ENCODE peak calls at places on chromosomes 7 and 10, in eight cellular contexts. G is thyroid gland, O is tibial artery, U is PC-3, J is fibroblast of pulmonary artery, W is bronchial epithelial cell, D is upper lobe of left lung, N is LNCaP clone FGC. R is an unnamed sample.

GRCh38 chr10:29064665-29065064 is 224.2 kb upstream of the LYZL1 start:
- DNase-seq in G (no peak), O (no peak), U (peak), J (peak), W (peak), D (no peak), N (no peak), R (no peak)

GRCh38 chr10:24438800-24439199 is 229.9 kb downstream of the KIAA1217 start:
- DNase-seq in G (no peak), O (no peak), U (no peak), J (no peak), W (no peak), D (no peak), N (no peak), R (peak)

GRCh38 chr7:156780724-156781455 is 112.1 kb downstream of the LMBR1 start:
- DNase-seq in G (no peak), O (no peak), U (no peak), J (no peak), W (no peak), D (no peak), N (no peak), R (no peak)

GRCh38 chr10:88271736-88272135 is 311.4 kb downstream of the RNLS start:
- DNase-seq in G (no peak), O (no peak), U (no peak), J (peak), W (peak), D (no peak), N (no peak), R (no peak)

GRCh38 chr10:86443069-86443468 is 76.5 kb upstream of the GRID1 start:
- DNase-seq in G (no peak), O (no peak), U (no peak), J (peak), W (peak), D (no peak), N (no peak), R (peak)

GRCh38 chr10:6445671-6446278 is 134.3 kb downstream of the PRKCQ start:
- DNase-seq in G (peak), O (peak), U (peak), J (peak), W (peak), D (no peak), N (peak), R (peak)

GRCh38 chr10:61835069-61835908 is 66.2 kb upstream of the ARID5B start:
- DNase-seq in G (no peak), O (no peak), U (peak), J (peak), W (peak), D (no peak), N (peak), R (peak)

GRCh38 chr7:29588900-29589696 is 25.5 kb downstream of the PRR15 start:
- DNase-seq in G (peak), O (no peak), U (peak), J (peak), W (peak), D (no peak), N (no peak), R (peak)

GRCh38 chr10:97991875-97992274 is 38.5 kb downstream of the CRTAC1 start:
- DNase-seq in G (peak), O (no peak), U (peak), J (peak), W (peak), D (no peak), N (no peak), R (peak)

GRCh38 chr10:133009218-133009954 is 67.0 kb upstream of the CFAP46 start:
- DNase-seq in G (peak), O (peak), U (peak), J (no peak), W (no peak), D (peak), N (no peak), R (no peak)

GRCh38 chr10:59843733-59844132 is 62.6 kb downstream of the CCDC6 start:
- DNase-seq in G (no peak), O (no peak), U (no peak), J (no peak), W (no peak), D (no peak), N (no peak), R (no peak)

GRCh38 chr7:133364959-133365680 is 112.2 kb downstream of the EXOC4 start:
- DNase-seq in G (no peak), O (no peak), U (no peak), J (peak), W (peak), D (no peak), N (no peak), R (peak)

GRCh38 chr7:41416208-41416595 is 286.7 kb downstream of the INHBA start:
- DNase-seq in G (no peak), O (no peak), U (no peak), J (no peak), W (peak), D (no peak), N (no peak), R (no peak)
- TF ChIP-seq CTCF in G (no peak), O (no peak), U (no peak), J (no peak), W (no peak), D (no peak), N (no peak), R (no peak)

GRCh38 chr10:123154092-123154942 is at the start of gene BUB3:
- DNase-seq in G (peak), O (peak), U (peak), J (peak), W (peak), D (peak), N (peak), R (peak)

GRCh38 chr10:123156091-123156490 is 1.9 kb downstream of the BUB3 start:
- DNase-seq in G (no peak), O (no peak), U (peak), J (peak), W (peak), D (no peak), N (no peak), R (no peak)

GRCh38 chr10:123158682-123159081 is 4.5 kb downstream of the BUB3 start:
- DNase-seq in G (no peak), O (no peak), U (no peak), J (no peak), W (no peak), D (no peak), N (no peak), R (no peak)

GRCh38 chr10:123154943-123155505 is 822 bp downstream of the BUB3 start:
- DNase-seq in G (peak), O (no peak), U (peak), J (peak), W (peak), D (no peak), N (peak), R (peak)

GRCh38 chr10:123157210-123157609 is 3.0 kb downstream of the BUB3 start:
- DNase-seq in G (no peak), O (no peak), U (peak), J (peak), W (peak), D (no peak), N (no peak), R (no peak)
- H3K4me3 ChIP-seq in G (no peak), O (no peak), U (peak), J (no peak), W (no peak), D (no peak), N (no peak), R (no peak)

GRCh38 chr10:101066146-101066889 is 4.5 kb downstream of the KAZALD1 start:
- DNase-seq in G (peak), O (peak), U (peak), J (peak), W (peak), D (peak), N (peak), R (peak)

GRCh38 chr10:101064415-101065030 is 2.7 kb downstream of the KAZALD1 start:
- DNase-seq in G (no peak), O (no peak), U (no peak), J (no peak), W (no peak), D (peak), N (no peak), R (no peak)

GRCh38 chr10:101065479-101066145 is 3.8 kb downstream of the KAZALD1 start:
- DNase-seq in G (no peak), O (no peak), U (no peak), J (no peak), W (no peak), D (no peak), N (no peak), R (no peak)

GRCh38 chr10:101067356-101068083 is 5.7 kb downstream of the KAZALD1 start:
- DNase-seq in G (peak), O (peak), U (peak), J (peak), W (peak), D (peak), N (peak), R (peak)

GRCh38 chr10:101066890-101067355 is 5.1 kb downstream of the KAZALD1 start:
- DNase-seq in G (no peak), O (no peak), U (no peak), J (no peak), W (no peak), D (peak), N (no peak), R (no peak)
- TF ChIP-seq CTCF in G (no peak), O (no peak), U (no peak), J (no peak), W (no peak), D (no peak), N (no peak), R (no peak)

GRCh38 chr7:129146237-129146979 is 1.9 kb downstream of the TSPAN33 start:
- DNase-seq in G (no peak), O (no peak), U (no peak), J (no peak), W (no peak), D (no peak), N (no peak), R (no peak)
- H3K4me3 ChIP-seq in G (no peak), O (no peak), U (no peak), J (no peak), W (no peak), D (no peak), N (no peak), R (no peak)

GRCh38 chr7:119270045-119270464 is 1002.9 kb upstream of the KCND2 start:
- DNase-seq in G (peak), O (peak), U (peak), J (peak), W (peak), D (no peak), N (peak), R (peak)
- TF ChIP-seq CTCF in G (peak), O (peak), U (peak), J (peak), W (peak), D (peak), N (peak), R (peak)

DNA sequence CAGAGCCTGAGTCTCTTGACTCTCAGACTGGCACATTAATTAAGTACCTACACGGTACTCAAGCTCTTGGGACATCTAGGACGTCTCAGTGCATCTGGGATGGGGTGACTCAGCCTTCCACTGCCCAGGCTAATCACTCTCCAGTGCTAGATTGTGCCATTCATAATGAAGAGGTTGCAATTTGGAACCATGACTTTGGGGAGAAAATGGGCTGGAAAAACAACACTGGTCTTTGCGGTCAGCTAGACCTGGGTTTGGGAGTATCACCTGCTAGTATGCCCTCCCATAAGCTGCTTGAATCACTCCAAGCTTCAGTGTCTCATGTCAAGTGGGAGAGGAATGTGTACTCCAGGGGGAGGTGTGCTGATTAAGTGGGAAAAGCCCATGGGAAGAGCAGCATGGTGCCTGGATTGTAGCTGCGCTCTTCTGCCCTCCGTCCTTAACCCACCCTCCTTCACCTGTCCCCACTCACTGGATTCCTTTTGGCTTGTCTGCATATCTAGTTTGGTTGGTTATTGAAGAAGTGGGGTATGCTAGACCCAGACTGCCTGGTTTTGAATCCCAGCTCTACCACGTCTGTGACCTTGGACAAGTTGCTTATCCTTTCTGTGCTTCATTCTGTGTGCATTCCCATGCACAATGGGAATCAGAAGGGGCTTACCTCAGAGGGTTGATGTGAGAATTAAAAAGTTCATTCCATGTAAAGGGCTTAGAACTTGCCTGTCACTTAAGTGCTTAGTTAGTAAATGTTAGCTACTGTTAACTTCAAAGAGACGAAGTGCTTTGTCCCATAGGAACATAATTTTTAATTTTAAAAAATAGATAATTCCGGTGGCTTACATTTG is 3.8 kb downstream of the NFE2L3 start:
- DNase-seq in G (no peak), O (no peak), U (peak), J (peak), W (peak), D (no peak), N (no peak), R (peak)
- H3K4me3 ChIP-seq in G (no peak), O (no peak), U (peak), J (peak), W (no peak), D (no peak), N (no peak), R (peak)

DNA sequence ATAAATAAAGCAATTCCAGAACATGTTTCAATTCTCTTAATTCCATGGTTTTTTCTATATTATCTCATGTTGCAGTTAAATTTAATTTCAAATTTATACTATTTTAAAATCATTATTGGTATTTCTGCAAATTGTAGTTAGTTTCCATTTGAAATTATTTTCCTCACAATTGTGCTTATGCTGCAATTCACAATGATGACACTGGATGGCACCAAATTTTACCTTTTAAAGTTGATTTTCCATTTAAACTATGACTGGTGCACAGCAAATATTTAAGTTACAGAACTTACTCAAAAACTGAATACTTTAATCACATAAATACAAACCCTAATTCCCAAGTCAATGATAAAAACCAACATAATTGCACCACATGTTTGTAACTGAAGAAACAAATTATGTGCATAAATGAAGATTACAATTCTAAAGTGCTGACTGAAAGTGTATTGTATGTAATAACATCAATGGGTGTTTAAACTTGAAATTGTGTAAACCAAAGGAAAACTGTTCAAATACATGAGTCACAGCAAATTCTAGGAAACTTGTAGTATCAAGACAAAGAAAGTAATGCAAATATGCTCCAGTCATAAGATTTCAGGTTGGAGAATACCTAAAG is 75.3 kb upstream of the AASS start:
- DNase-seq in G (no peak), O (no peak), U (peak), J (peak), W (peak), D (no peak), N (no peak), R (peak)
- TF ChIP-seq CTCF in G (peak), O (peak), U (peak), J (peak), W (peak), D (peak), N (peak), R (peak)